ENCODE peak calls at places on chromosomes 2 and 18, in nine cellular contexts. One of them, this sample, is unnamed.

GRCh38 chr2:54559593-54560145 is 103.5 kb downstream of the SPTBN1 start:
- DNase-seq in H7: peak
- DNase-seq in COR-L47: no peak
- DNase-seq in activated CD4-positive, alpha-beta T cell treated with anti-CD3 and anti-CD28 coated beads, Interleukin-2, amount 50 U/mL, for 4 hours: no peak
- DNase-seq in tibial artery: peak
- DNase-seq in GM03348: peak
- DNase-seq in RPMI7951: peak
- DNase-seq in epithelial cell of esophagus: peak
- DNase-seq in AG04449: peak
- DNase-seq in this sample: peak

GRCh38 chr18:79542876-79543750 is 136.5 kb upstream of the CTDP1 start:
- DNase-seq in H7: no peak
- DNase-seq in COR-L47: no peak
- DNase-seq in activated CD4-positive, alpha-beta T cell treated with anti-CD3 and anti-CD28 coated beads, Interleukin-2, amount 50 U/mL, for 4 hours: no peak
- DNase-seq in tibial artery: no peak
- DNase-seq in GM03348: no peak
- DNase-seq in RPMI7951: no peak
- DNase-seq in epithelial cell of esophagus: no peak
- DNase-seq in AG04449: no peak
- DNase-seq in this sample: no peak

GRCh38 chr2:68190991-68191731 is 33.5 kb downstream of the PNO1 start:
- DNase-seq in H7: no peak
- DNase-seq in COR-L47: no peak
- DNase-seq in activated CD4-positive, alpha-beta T cell treated with anti-CD3 and anti-CD28 coated beads, Interleukin-2, amount 50 U/mL, for 4 hours: no peak
- DNase-seq in tibial artery: no peak
- DNase-seq in GM03348: peak
- DNase-seq in RPMI7951: peak
- DNase-seq in epithelial cell of esophagus: peak
- DNase-seq in AG04449: peak
- DNase-seq in this sample: peak

GRCh38 chr2:196170681-196171247 is 614 bp downstream of the STK17B start:
- DNase-seq in H7: peak
- DNase-seq in COR-L47: no peak
- DNase-seq in activated CD4-positive, alpha-beta T cell treated with anti-CD3 and anti-CD28 coated beads, Interleukin-2, amount 50 U/mL, for 4 hours: no peak
- DNase-seq in tibial artery: peak
- DNase-seq in GM03348: peak
- DNase-seq in RPMI7951: peak
- DNase-seq in epithelial cell of esophagus: peak
- DNase-seq in AG04449: no peak
- DNase-seq in this sample: no peak

GRCh38 chr2:161166538-161167409 is 6.5 kb downstream of the TANK start:
- DNase-seq in H7: no peak
- DNase-seq in COR-L47: no peak
- DNase-seq in activated CD4-positive, alpha-beta T cell treated with anti-CD3 and anti-CD28 coated beads, Interleukin-2, amount 50 U/mL, for 4 hours: peak
- DNase-seq in tibial artery: no peak
- DNase-seq in GM03348: no peak
- DNase-seq in RPMI7951: peak
- DNase-seq in epithelial cell of esophagus: peak
- DNase-seq in AG04449: no peak
- DNase-seq in this sample: no peak

GRCh38 chr2:181471783-181472182 is 14.6 kb downstream of the ITGA4 start:
- DNase-seq in H7: no peak
- DNase-seq in COR-L47: no peak
- DNase-seq in activated CD4-positive, alpha-beta T cell treated with anti-CD3 and anti-CD28 coated beads, Interleukin-2, amount 50 U/mL, for 4 hours: no peak
- DNase-seq in tibial artery: no peak
- DNase-seq in GM03348: no peak
- DNase-seq in RPMI7951: peak
- DNase-seq in epithelial cell of esophagus: no peak
- DNase-seq in AG04449: no peak
- DNase-seq in this sample: no peak

GRCh38 chr2:25032901-25033300 is 9.0 kb upstream of the EFR3B start:
- DNase-seq in H7: no peak
- DNase-seq in COR-L47: no peak
- DNase-seq in activated CD4-positive, alpha-beta T cell treated with anti-CD3 and anti-CD28 coated beads, Interleukin-2, amount 50 U/mL, for 4 hours: no peak
- DNase-seq in tibial artery: no peak
- DNase-seq in GM03348: no peak
- DNase-seq in RPMI7951: no peak
- DNase-seq in epithelial cell of esophagus: no peak
- DNase-seq in AG04449: no peak
- DNase-seq in this sample: no peak

GRCh38 chr2:74281141-74281540 is 62.1 kb downstream of the SLC4A5 start:
- DNase-seq in H7: no peak
- DNase-seq in COR-L47: no peak
- DNase-seq in activated CD4-positive, alpha-beta T cell treated with anti-CD3 and anti-CD28 coated beads, Interleukin-2, amount 50 U/mL, for 4 hours: no peak
- DNase-seq in tibial artery: no peak
- DNase-seq in GM03348: no peak
- DNase-seq in RPMI7951: no peak
- DNase-seq in epithelial cell of esophagus: no peak
- DNase-seq in AG04449: no peak
- DNase-seq in this sample: no peak

GRCh38 chr2:12300019-12300602 is 416.6 kb upstream of the TRIB2 start:
- DNase-seq in H7: no peak
- DNase-seq in COR-L47: no peak
- DNase-seq in activated CD4-positive, alpha-beta T cell treated with anti-CD3 and anti-CD28 coated beads, Interleukin-2, amount 50 U/mL, for 4 hours: no peak
- DNase-seq in tibial artery: no peak
- DNase-seq in GM03348: peak
- DNase-seq in RPMI7951: no peak
- DNase-seq in epithelial cell of esophagus: peak
- DNase-seq in AG04449: no peak
- DNase-seq in this sample: no peak

GRCh38 chr2:55718165-55719008 is 24.7 kb upstream of the PNPT1 start:
- DNase-seq in H7: no peak
- DNase-seq in COR-L47: peak
- DNase-seq in activated CD4-positive, alpha-beta T cell treated with anti-CD3 and anti-CD28 coated beads, Interleukin-2, amount 50 U/mL, for 4 hours: peak
- DNase-seq in tibial artery: peak
- DNase-seq in GM03348: peak
- DNase-seq in RPMI7951: peak
- DNase-seq in epithelial cell of esophagus: peak
- DNase-seq in AG04449: peak
- DNase-seq in this sample: no peak

GRCh38 chr2:207035855-207036254 is 96.5 kb downstream of the CPO start:
- DNase-seq in H7: no peak
- DNase-seq in COR-L47: no peak
- DNase-seq in activated CD4-positive, alpha-beta T cell treated with anti-CD3 and anti-CD28 coated beads, Interleukin-2, amount 50 U/mL, for 4 hours: no peak
- DNase-seq in tibial artery: no peak
- DNase-seq in GM03348: no peak
- DNase-seq in RPMI7951: no peak
- DNase-seq in epithelial cell of esophagus: no peak
- DNase-seq in AG04449: no peak
- DNase-seq in this sample: no peak

GRCh38 chr2:222214885-222215284 is 83.9 kb downstream of the PAX3 start:
- DNase-seq in H7: no peak
- DNase-seq in COR-L47: no peak
- DNase-seq in activated CD4-positive, alpha-beta T cell treated with anti-CD3 and anti-CD28 coated beads, Interleukin-2, amount 50 U/mL, for 4 hours: no peak
- DNase-seq in tibial artery: no peak
- DNase-seq in GM03348: no peak
- DNase-seq in RPMI7951: no peak
- DNase-seq in epithelial cell of esophagus: no peak
- DNase-seq in AG04449: no peak
- DNase-seq in this sample: no peak

GRCh38 chr2:46923011-46923669 is 7.5 kb upstream of the MCFD2 start:
- DNase-seq in H7: no peak
- DNase-seq in COR-L47: no peak
- DNase-seq in activated CD4-positive, alpha-beta T cell treated with anti-CD3 and anti-CD28 coated beads, Interleukin-2, amount 50 U/mL, for 4 hours: no peak
- DNase-seq in tibial artery: no peak
- DNase-seq in GM03348: no peak
- DNase-seq in RPMI7951: peak
- DNase-seq in epithelial cell of esophagus: peak
- DNase-seq in AG04449: no peak
- DNase-seq in this sample: no peak

GRCh38 chr2:219038600-219038999 is 2.7 kb downstream of the CFAP65 start:
- DNase-seq in H7: no peak
- DNase-seq in COR-L47: no peak
- DNase-seq in activated CD4-positive, alpha-beta T cell treated with anti-CD3 and anti-CD28 coated beads, Interleukin-2, amount 50 U/mL, for 4 hours: no peak
- DNase-seq in tibial artery: no peak
- DNase-seq in GM03348: no peak
- DNase-seq in RPMI7951: no peak
- DNase-seq in epithelial cell of esophagus: no peak
- DNase-seq in AG04449: no peak
- DNase-seq in this sample: no peak

GRCh38 chr2:224359569-224359968 is 42.3 kb downstream of the FAM124B start:
- DNase-seq in H7: peak
- DNase-seq in COR-L47: peak
- DNase-seq in activated CD4-positive, alpha-beta T cell treated with anti-CD3 and anti-CD28 coated beads, Interleukin-2, amount 50 U/mL, for 4 hours: no peak
- DNase-seq in tibial artery: no peak
- DNase-seq in GM03348: peak
- DNase-seq in RPMI7951: no peak
- DNase-seq in epithelial cell of esophagus: no peak
- DNase-seq in AG04449: no peak
- DNase-seq in this sample: no peak

GRCh38 chr2:96580771-96581170 is 44.2 kb downstream of the ARID5A start:
- DNase-seq in H7: peak
- DNase-seq in COR-L47: no peak
- DNase-seq in activated CD4-positive, alpha-beta T cell treated with anti-CD3 and anti-CD28 coated beads, Interleukin-2, amount 50 U/mL, for 4 hours: no peak
- DNase-seq in tibial artery: no peak
- DNase-seq in GM03348: peak
- DNase-seq in RPMI7951: peak
- DNase-seq in epithelial cell of esophagus: peak
- DNase-seq in AG04449: no peak
- DNase-seq in this sample: no peak

GRCh38 chr2:233854241-233854981 is at the start of gene HJURP:
- DNase-seq in H7: peak
- DNase-seq in COR-L47: peak
- DNase-seq in activated CD4-positive, alpha-beta T cell treated with anti-CD3 and anti-CD28 coated beads, Interleukin-2, amount 50 U/mL, for 4 hours: peak
- DNase-seq in tibial artery: peak
- DNase-seq in GM03348: peak
- DNase-seq in RPMI7951: peak
- DNase-seq in epithelial cell of esophagus: peak
- DNase-seq in AG04449: peak
- DNase-seq in this sample: peak

GRCh38 chr2:17470855-17471641 is 47.2 kb downstream of the RAD51AP2 start:
- DNase-seq in H7: peak
- DNase-seq in COR-L47: peak
- DNase-seq in activated CD4-positive, alpha-beta T cell treated with anti-CD3 and anti-CD28 coated beads, Interleukin-2, amount 50 U/mL, for 4 hours: no peak
- DNase-seq in tibial artery: no peak
- DNase-seq in GM03348: no peak
- DNase-seq in RPMI7951: peak
- DNase-seq in epithelial cell of esophagus: peak
- DNase-seq in AG04449: no peak
- DNase-seq in this sample: peak

GRCh38 chr2:20614201-20615045 is 36.5 kb downstream of the HS1BP3 start:
- DNase-seq in H7: peak
- DNase-seq in COR-L47: peak
- DNase-seq in activated CD4-positive, alpha-beta T cell treated with anti-CD3 and anti-CD28 coated beads, Interleukin-2, amount 50 U/mL, for 4 hours: no peak
- DNase-seq in tibial artery: peak
- DNase-seq in GM03348: no peak
- DNase-seq in RPMI7951: no peak
- DNase-seq in epithelial cell of esophagus: no peak
- DNase-seq in AG04449: no peak
- DNase-seq in this sample: no peak

GRCh38 chr18:21897811-21898210 is 157.2 kb downstream of the MIB1 start:
- DNase-seq in H7: peak
- DNase-seq in COR-L47: peak
- DNase-seq in activated CD4-positive, alpha-beta T cell treated with anti-CD3 and anti-CD28 coated beads, Interleukin-2, amount 50 U/mL, for 4 hours: no peak
- DNase-seq in tibial artery: peak
- DNase-seq in GM03348: peak
- DNase-seq in RPMI7951: peak
- DNase-seq in epithelial cell of esophagus: peak
- DNase-seq in AG04449: no peak
- DNase-seq in this sample: peak

GRCh38 chr2:236943841-236944513 is 141.7 kb upstream of the COPS8 start:
- DNase-seq in H7: no peak
- DNase-seq in COR-L47: no peak
- DNase-seq in activated CD4-positive, alpha-beta T cell treated with anti-CD3 and anti-CD28 coated beads, Interleukin-2, amount 50 U/mL, for 4 hours: no peak
- DNase-seq in tibial artery: no peak
- DNase-seq in GM03348: no peak
- DNase-seq in RPMI7951: no peak
- DNase-seq in epithelial cell of esophagus: no peak
- DNase-seq in AG04449: no peak
- DNase-seq in this sample: no peak

GRCh38 chr2:100272848-100273329 is 49.4 kb downstream of the LONRF2 start:
- DNase-seq in H7: no peak
- DNase-seq in COR-L47: no peak
- DNase-seq in activated CD4-positive, alpha-beta T cell treated with anti-CD3 and anti-CD28 coated beads, Interleukin-2, amount 50 U/mL, for 4 hours: no peak
- DNase-seq in tibial artery: no peak
- DNase-seq in GM03348: no peak
- DNase-seq in RPMI7951: peak
- DNase-seq in epithelial cell of esophagus: no peak
- DNase-seq in AG04449: no peak
- DNase-seq in this sample: no peak

GRCh38 chr18:30889582-30890301 is 152.8 kb downstream of the DSC3 start:
- DNase-seq in H7: peak
- DNase-seq in COR-L47: peak
- DNase-seq in activated CD4-positive, alpha-beta T cell treated with anti-CD3 and anti-CD28 coated beads, Interleukin-2, amount 50 U/mL, for 4 hours: no peak
- DNase-seq in tibial artery: no peak
- DNase-seq in GM03348: peak
- DNase-seq in RPMI7951: no peak
- DNase-seq in epithelial cell of esophagus: peak
- DNase-seq in AG04449: no peak
- DNase-seq in this sample: no peak

GRCh38 chr2:130910931-130911330 is 74.2 kb downstream of the ARHGEF4 start:
- DNase-seq in H7: no peak
- DNase-seq in COR-L47: no peak
- DNase-seq in activated CD4-positive, alpha-beta T cell treated with anti-CD3 and anti-CD28 coated beads, Interleukin-2, amount 50 U/mL, for 4 hours: no peak
- DNase-seq in tibial artery: no peak
- DNase-seq in GM03348: no peak
- DNase-seq in RPMI7951: no peak
- DNase-seq in epithelial cell of esophagus: no peak
- DNase-seq in AG04449: no peak
- DNase-seq in this sample: no peak

GRCh38 chr2:69561041-69561550 is 82.4 kb downstream of the AAK1 start:
- DNase-seq in H7: no peak
- DNase-seq in COR-L47: no peak
- DNase-seq in activated CD4-positive, alpha-beta T cell treated with anti-CD3 and anti-CD28 coated beads, Interleukin-2, amount 50 U/mL, for 4 hours: no peak
- DNase-seq in tibial artery: no peak
- DNase-seq in GM03348: no peak
- DNase-seq in RPMI7951: no peak
- DNase-seq in epithelial cell of esophagus: no peak
- DNase-seq in AG04449: no peak
- DNase-seq in this sample: no peak

GRCh38 chr2:240155080-240156025 is 14.9 kb upstream of the OTOS start:
- DNase-seq in H7: peak
- DNase-seq in COR-L47: no peak
- DNase-seq in activated CD4-positive, alpha-beta T cell treated with anti-CD3 and anti-CD28 coated beads, Interleukin-2, amount 50 U/mL, for 4 hours: no peak
- DNase-seq in tibial artery: no peak
- DNase-seq in GM03348: no peak
- DNase-seq in RPMI7951: no peak
- DNase-seq in epithelial cell of esophagus: no peak
- DNase-seq in AG04449: no peak
- DNase-seq in this sample: no peak

GRCh38 chr18:44942073-44942472 is 261.4 kb downstream of the SETBP1 start:
- DNase-seq in H7: no peak
- DNase-seq in COR-L47: no peak
- DNase-seq in activated CD4-positive, alpha-beta T cell treated with anti-CD3 and anti-CD28 coated beads, Interleukin-2, amount 50 U/mL, for 4 hours: no peak
- DNase-seq in tibial artery: no peak
- DNase-seq in GM03348: no peak
- DNase-seq in RPMI7951: no peak
- DNase-seq in epithelial cell of esophagus: no peak
- DNase-seq in AG04449: no peak
- DNase-seq in this sample: no peak

GRCh38 chr2:46749042-46749461 is 166.6 kb downstream of the MCFD2 start:
- DNase-seq in H7: no peak
- DNase-seq in COR-L47: no peak
- DNase-seq in activated CD4-positive, alpha-beta T cell treated with anti-CD3 and anti-CD28 coated beads, Interleukin-2, amount 50 U/mL, for 4 hours: no peak
- DNase-seq in tibial artery: no peak
- DNase-seq in GM03348: peak
- DNase-seq in RPMI7951: peak
- DNase-seq in epithelial cell of esophagus: peak
- DNase-seq in AG04449: peak
- DNase-seq in this sample: peak

GRCh38 chr2:96604104-96604503 is 34.0 kb downstream of the KANSL3 start:
- DNase-seq in H7: peak
- DNase-seq in COR-L47: no peak
- DNase-seq in activated CD4-positive, alpha-beta T cell treated with anti-CD3 and anti-CD28 coated beads, Interleukin-2, amount 50 U/mL, for 4 hours: no peak
- DNase-seq in tibial artery: no peak
- DNase-seq in GM03348: no peak
- DNase-seq in RPMI7951: no peak
- DNase-seq in epithelial cell of esophagus: no peak
- DNase-seq in AG04449: no peak
- DNase-seq in this sample: no peak

GRCh38 chr2:144508162-144508765 is 11.7 kb downstream of the ZEB2 start:
- DNase-seq in H7: no peak
- DNase-seq in COR-L47: no peak
- DNase-seq in activated CD4-positive, alpha-beta T cell treated with anti-CD3 and anti-CD28 coated beads, Interleukin-2, amount 50 U/mL, for 4 hours: no peak
- DNase-seq in tibial artery: no peak
- DNase-seq in GM03348: no peak
- DNase-seq in RPMI7951: no peak
- DNase-seq in epithelial cell of esophagus: no peak
- DNase-seq in AG04449: no peak
- DNase-seq in this sample: no peak

GRCh38 chr2:118657451-118657850 is 190.0 kb downstream of the EN1 start:
- DNase-seq in H7: no peak
- DNase-seq in COR-L47: no peak
- DNase-seq in activated CD4-positive, alpha-beta T cell treated with anti-CD3 and anti-CD28 coated beads, Interleukin-2, amount 50 U/mL, for 4 hours: no peak
- DNase-seq in tibial artery: no peak
- DNase-seq in GM03348: no peak
- DNase-seq in RPMI7951: no peak
- DNase-seq in epithelial cell of esophagus: no peak
- DNase-seq in AG04449: no peak
- DNase-seq in this sample: no peak